ENCODE peak calls at places on chromosomes 2 and 18, in six cellular contexts. One of them, this sample, is unnamed.

GRCh38 chr2:159703491-159703890 is 8.8 kb upstream of the MARCHF7 start:
- DNase-seq in A549: no peak
- DNase-seq in HCT116: no peak
- DNase-seq in HepG2: no peak
- DNase-seq in Panc1: no peak
- DNase-seq in SK-N-SH: no peak
- DNase-seq in this sample: no peak

GRCh38 chr18:11884396-11885030 is 23.6 kb downstream of the MPPE1 start:
- DNase-seq in A549: no peak
- DNase-seq in HCT116: no peak
- DNase-seq in HepG2: no peak
- DNase-seq in Panc1: no peak
- DNase-seq in SK-N-SH: no peak
- DNase-seq in this sample: no peak

GRCh38 chr2:74379851-74380789 is at the start of gene DCTN1:
- DNase-seq in A549: peak
- DNase-seq in HCT116: no peak
- DNase-seq in HepG2: peak
- DNase-seq in Panc1: no peak
- DNase-seq in SK-N-SH: peak
- DNase-seq in this sample: peak

GRCh38 chr2:72533767-72534166 is 292.1 kb downstream of the EXOC6B start:
- DNase-seq in A549: no peak
- DNase-seq in HCT116: peak
- DNase-seq in HepG2: no peak
- DNase-seq in Panc1: no peak
- DNase-seq in SK-N-SH: no peak
- DNase-seq in this sample: no peak

GRCh38 chr2:144480257-144480656 is 39.7 kb downstream of the ZEB2 start:
- DNase-seq in A549: no peak
- DNase-seq in HCT116: no peak
- DNase-seq in HepG2: no peak
- DNase-seq in Panc1: no peak
- DNase-seq in SK-N-SH: no peak
- DNase-seq in this sample: peak

GRCh38 chr2:239225456-239225855 is 175.4 kb downstream of the HDAC4 start:
- DNase-seq in A549: no peak
- DNase-seq in HCT116: no peak
- DNase-seq in HepG2: no peak
- DNase-seq in Panc1: no peak
- DNase-seq in SK-N-SH: no peak
- DNase-seq in this sample: no peak

GRCh38 chr2:144523606-144524131 is 3.8 kb upstream of the ZEB2 start:
- DNase-seq in A549: peak
- DNase-seq in HCT116: no peak
- DNase-seq in HepG2: no peak
- DNase-seq in Panc1: no peak
- DNase-seq in SK-N-SH: peak
- DNase-seq in this sample: peak

GRCh38 chr2:25379535-25379934 is 37.8 kb upstream of the DNMT3A start:
- DNase-seq in A549: no peak
- DNase-seq in HCT116: no peak
- DNase-seq in HepG2: no peak
- DNase-seq in Panc1: no peak
- DNase-seq in SK-N-SH: no peak
- DNase-seq in this sample: no peak

GRCh38 chr2:20561703-20562454 is 89.0 kb downstream of the HS1BP3 start:
- DNase-seq in A549: no peak
- DNase-seq in HCT116: no peak
- DNase-seq in HepG2: no peak
- DNase-seq in Panc1: no peak
- DNase-seq in SK-N-SH: no peak
- DNase-seq in this sample: peak

GRCh38 chr2:157784169-157784822 is 91.8 kb downstream of the ACVR1 start:
- DNase-seq in A549: peak
- DNase-seq in HCT116: no peak
- DNase-seq in HepG2: no peak
- DNase-seq in Panc1: no peak
- DNase-seq in SK-N-SH: no peak
- DNase-seq in this sample: peak

GRCh38 chr2:222791946-222792649 is 68.7 kb upstream of the ACSL3 start:
- DNase-seq in A549: no peak
- DNase-seq in HCT116: no peak
- DNase-seq in HepG2: no peak
- DNase-seq in Panc1: no peak
- DNase-seq in SK-N-SH: no peak
- DNase-seq in this sample: no peak

GRCh38 chr2:45813003-45813601 is 161.6 kb downstream of the PRKCE start:
- DNase-seq in A549: no peak
- DNase-seq in HCT116: no peak
- DNase-seq in HepG2: no peak
- DNase-seq in Panc1: no peak
- DNase-seq in SK-N-SH: peak
- DNase-seq in this sample: no peak

GRCh38 chr2:204027105-204027504 is 90.5 kb downstream of the ICOS start:
- DNase-seq in A549: no peak
- DNase-seq in HCT116: no peak
- DNase-seq in HepG2: no peak
- DNase-seq in Panc1: no peak
- DNase-seq in SK-N-SH: no peak
- DNase-seq in this sample: no peak

GRCh38 chr2:161138429-161138828 is 21.8 kb upstream of the TANK start:
- DNase-seq in A549: no peak
- DNase-seq in HCT116: no peak
- DNase-seq in HepG2: no peak
- DNase-seq in Panc1: no peak
- DNase-seq in SK-N-SH: no peak
- DNase-seq in this sample: no peak

GRCh38 chr2:239312741-239313246 is 88.0 kb downstream of the HDAC4 start:
- DNase-seq in A549: no peak
- DNase-seq in HCT116: no peak
- DNase-seq in HepG2: no peak
- DNase-seq in Panc1: no peak
- DNase-seq in SK-N-SH: peak
- DNase-seq in this sample: no peak

GRCh38 chr2:226215902-226216503 is 583.6 kb downstream of the IRS1 start:
- DNase-seq in A549: no peak
- DNase-seq in HCT116: peak
- DNase-seq in HepG2: peak
- DNase-seq in Panc1: peak
- DNase-seq in SK-N-SH: peak
- DNase-seq in this sample: peak

GRCh38 chr2:144938308-144938709 is 418.4 kb upstream of the ZEB2 start:
- DNase-seq in A549: no peak
- DNase-seq in HCT116: no peak
- DNase-seq in HepG2: peak
- DNase-seq in Panc1: peak
- DNase-seq in SK-N-SH: peak
- DNase-seq in this sample: no peak

GRCh38 chr2:62794791-62795190 is 89.3 kb downstream of the EHBP1 start:
- DNase-seq in A549: no peak
- DNase-seq in HCT116: no peak
- DNase-seq in HepG2: peak
- DNase-seq in Panc1: no peak
- DNase-seq in SK-N-SH: no peak
- DNase-seq in this sample: no peak

GRCh38 chr2:100875516-100876230 is 55.7 kb downstream of the NPAS2 start:
- DNase-seq in A549: no peak
- DNase-seq in HCT116: no peak
- DNase-seq in HepG2: peak
- DNase-seq in Panc1: no peak
- DNase-seq in SK-N-SH: no peak
- DNase-seq in this sample: no peak

GRCh38 chr2:58539973-58540372 is 298.8 kb upstream of the FANCL start:
- DNase-seq in A549: no peak
- DNase-seq in HCT116: no peak
- DNase-seq in HepG2: no peak
- DNase-seq in Panc1: no peak
- DNase-seq in SK-N-SH: no peak
- DNase-seq in this sample: peak
- H3K27ac ChIP-seq in A549: no peak
- H3K27ac ChIP-seq in HCT116: no peak
- H3K27ac ChIP-seq in HepG2: no peak
- H3K27ac ChIP-seq in Panc1: no peak
- H3K27ac ChIP-seq in SK-N-SH: no peak
- H3K27ac ChIP-seq in this sample: peak

DNA sequence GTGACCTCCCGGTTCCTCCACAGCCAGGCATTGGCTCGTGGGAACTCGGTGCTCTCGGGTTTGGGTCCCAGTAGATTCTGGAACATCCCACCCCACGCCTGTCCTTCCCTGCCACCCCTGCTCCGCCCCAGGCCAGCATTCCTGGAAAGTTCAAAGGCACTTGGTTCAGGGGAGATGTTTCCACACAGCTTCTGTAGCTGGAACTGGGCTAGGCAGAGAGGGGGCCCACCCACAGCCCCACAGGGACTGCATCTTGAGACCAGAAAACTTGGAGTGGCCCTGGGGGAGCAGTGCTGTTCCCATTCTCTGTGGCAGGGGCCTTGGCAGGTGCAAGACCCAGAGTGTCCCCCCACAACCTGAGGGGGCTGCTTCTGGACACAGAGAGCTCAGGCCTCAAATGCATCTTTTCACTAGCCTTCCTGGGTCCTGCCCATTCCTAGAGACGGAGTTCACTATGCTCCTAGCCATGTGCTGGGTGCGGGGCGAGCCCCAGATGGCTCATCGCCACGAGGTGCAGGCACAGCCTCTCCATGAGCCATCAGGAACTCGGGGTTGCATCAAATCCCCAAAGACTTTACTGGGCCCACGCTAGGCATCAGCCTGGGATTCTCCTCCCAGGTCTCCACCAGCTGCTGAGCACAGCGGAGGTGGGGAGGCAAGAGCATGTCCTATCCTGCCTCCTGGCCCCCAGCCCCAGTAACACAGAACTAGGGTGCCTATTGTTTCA is 68.7 kb downstream of the ZFP36L2 start:
- DNase-seq in A549: no peak
- DNase-seq in HCT116: no peak
- DNase-seq in HepG2: peak
- DNase-seq in Panc1: no peak
- DNase-seq in SK-N-SH: peak
- DNase-seq in this sample: no peak
- TF ChIP-seq REST in A549: no peak
- TF ChIP-seq REST in HCT116: no peak
- TF ChIP-seq REST in HepG2: no peak
- TF ChIP-seq REST in Panc1: no peak
- TF ChIP-seq REST in SK-N-SH: no peak
- TF ChIP-seq REST in this sample: no peak

GRCh38 chr2:37627715-37628114 is 43.7 kb downstream of the CDC42EP3 start:
- DNase-seq in A549: no peak
- DNase-seq in HCT116: no peak
- DNase-seq in HepG2: no peak
- DNase-seq in Panc1: no peak
- DNase-seq in SK-N-SH: no peak
- DNase-seq in this sample: no peak
- H3K27ac ChIP-seq in A549: no peak
- H3K27ac ChIP-seq in HCT116: no peak
- H3K27ac ChIP-seq in HepG2: no peak
- H3K27ac ChIP-seq in Panc1: no peak
- H3K27ac ChIP-seq in SK-N-SH: no peak
- H3K27ac ChIP-seq in this sample: no peak

DNA sequence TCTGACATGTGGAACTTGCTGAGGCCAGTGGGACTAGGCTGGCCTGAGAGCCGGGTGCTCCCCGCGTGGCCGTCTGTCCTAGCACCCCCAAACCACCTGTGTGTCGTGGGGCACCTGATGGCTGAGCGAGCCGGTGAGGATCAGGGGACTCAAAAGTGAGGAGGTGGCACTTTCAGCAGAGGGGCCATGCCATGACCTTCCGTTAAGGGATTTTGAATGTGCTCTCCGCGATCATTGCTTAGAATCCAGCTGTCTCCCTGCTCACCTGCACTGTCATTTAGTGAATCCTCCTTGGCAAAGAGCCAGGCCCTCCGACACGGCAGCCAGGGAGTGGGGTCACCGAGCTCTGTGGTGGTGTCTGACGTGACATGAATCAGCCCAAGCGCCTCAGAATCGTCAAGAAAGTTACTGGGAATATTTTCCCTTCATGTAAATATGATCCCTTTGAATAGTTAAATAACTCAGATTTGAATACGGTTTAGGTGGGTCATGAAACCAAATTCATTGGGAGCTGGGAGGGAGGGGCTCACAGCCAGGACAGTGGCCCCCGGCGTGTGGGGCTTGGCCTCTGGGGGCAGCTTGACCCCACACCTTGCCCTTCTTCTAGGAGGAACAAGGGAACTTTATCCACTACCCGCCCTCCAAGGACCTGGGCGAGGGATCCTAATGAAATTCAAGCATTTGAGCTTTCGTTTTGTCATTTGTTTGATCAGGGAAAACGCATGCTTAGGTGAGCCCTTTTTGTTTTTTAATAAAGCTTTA is 9.5 kb downstream of the NFATC1 start:
- DNase-seq in A549: no peak
- DNase-seq in HCT116: no peak
- DNase-seq in HepG2: no peak
- DNase-seq in Panc1: no peak
- DNase-seq in SK-N-SH: no peak
- DNase-seq in this sample: no peak
- TF ChIP-seq REST in A549: no peak
- TF ChIP-seq REST in HCT116: no peak
- TF ChIP-seq REST in HepG2: no peak
- TF ChIP-seq REST in Panc1: no peak
- TF ChIP-seq REST in SK-N-SH: no peak
- TF ChIP-seq REST in this sample: no peak

GRCh38 chr2:152433814-152434213 is 98.8 kb downstream of the FMNL2 start:
- DNase-seq in A549: no peak
- DNase-seq in HCT116: no peak
- DNase-seq in HepG2: no peak
- DNase-seq in Panc1: no peak
- DNase-seq in SK-N-SH: no peak
- DNase-seq in this sample: no peak

GRCh38 chr2:152433289-152433688 is 98.3 kb downstream of the FMNL2 start:
- DNase-seq in A549: no peak
- DNase-seq in HCT116: no peak
- DNase-seq in HepG2: no peak
- DNase-seq in Panc1: no peak
- DNase-seq in SK-N-SH: no peak
- DNase-seq in this sample: no peak

GRCh38 chr2:152431370-152432098 is 96.6 kb downstream of the FMNL2 start:
- DNase-seq in A549: no peak
- DNase-seq in HCT116: no peak
- DNase-seq in HepG2: no peak
- DNase-seq in Panc1: no peak
- DNase-seq in SK-N-SH: no peak
- DNase-seq in this sample: no peak

GRCh38 chr2:152432765-152433164 is 97.8 kb downstream of the FMNL2 start:
- DNase-seq in A549: no peak
- DNase-seq in HCT116: no peak
- DNase-seq in HepG2: peak
- DNase-seq in Panc1: no peak
- DNase-seq in SK-N-SH: no peak
- DNase-seq in this sample: no peak

GRCh38 chr2:152432206-152432653 is 97.3 kb downstream of the FMNL2 start:
- DNase-seq in A549: peak
- DNase-seq in HCT116: no peak
- DNase-seq in HepG2: peak
- DNase-seq in Panc1: no peak
- DNase-seq in SK-N-SH: no peak
- DNase-seq in this sample: no peak
- H3K27ac ChIP-seq in A549: peak
- H3K27ac ChIP-seq in HCT116: no peak
- H3K27ac ChIP-seq in HepG2: peak
- H3K27ac ChIP-seq in Panc1: no peak
- H3K27ac ChIP-seq in SK-N-SH: no peak
- H3K27ac ChIP-seq in this sample: no peak

GRCh38 chr2:130288467-130289403 is 54.0 kb upstream of the IMP4 start:
- DNase-seq in A549: no peak
- DNase-seq in HCT116: peak
- DNase-seq in HepG2: no peak
- DNase-seq in Panc1: peak
- DNase-seq in SK-N-SH: peak
- DNase-seq in this sample: peak
- TF ChIP-seq REST in A549: no peak
- TF ChIP-seq REST in HCT116: no peak
- TF ChIP-seq REST in HepG2: no peak
- TF ChIP-seq REST in Panc1: no peak
- TF ChIP-seq REST in SK-N-SH: no peak
- TF ChIP-seq REST in this sample: no peak